ENCODE peak calls at places on chromosomes 2 and 18, in five cellular contexts. V is psoas muscle; T is AG10803; E is activated CD8-positive, alpha-beta T cell treated with anti-CD3 and anti-CD28 coated beads for 36 hours; N is Calu3. K is an unnamed sample.

GRCh38 chr2:118853647-118854367 is 6.4 kb upstream of the EN1 start:
- DNase-seq in V (no peak), T (no peak), E (no peak), N (no peak), K (no peak)

GRCh38 chr2:9238927-9239326 is 32.3 kb downstream of the ASAP2 start:
- DNase-seq in V (no peak), T (peak; percentile 55), E (no peak), N (no peak), K (no peak)

GRCh38 chr2:22737144-22737543 is 647.8 kb upstream of the KLHL29 start:
- DNase-seq in V (no peak), T (no peak), E (no peak), N (no peak), K (no peak)

GRCh38 chr18:23563377-23564043 is 22.8 kb downstream of the NPC1 start:
- DNase-seq in V (no peak), T (peak; percentile 53), E (peak; percentile 55), N (no peak), K (no peak)

GRCh38 chr2:211086049-211086448 is 529.6 kb downstream of the CPS1 start:
- DNase-seq in V (no peak), T (no peak), E (no peak), N (no peak), K (no peak)

GRCh38 chr2:230922951-230923717 is 1.9 kb downstream of the GPR55 start:
- DNase-seq in V (no peak), T (no peak), E (peak; percentile 36), N (no peak), K (no peak)

GRCh38 chr2:23283653-23284052 is 101.3 kb upstream of the KLHL29 start:
- DNase-seq in V (no peak), T (peak; percentile 37), E (no peak), N (no peak), K (no peak)

GRCh38 chr2:70923378-70924015 is 12.2 kb upstream of the ATP6V1B1 start:
- DNase-seq in V (no peak), T (no peak), E (peak; percentile 57), N (no peak), K (no peak)

GRCh38 chr2:100577777-100578176 is 15.0 kb downstream of the PDCL3 start:
- DNase-seq in V (no peak), T (no peak), E (no peak), N (no peak), K (no peak)

GRCh38 chr2:16351541-16351940 is 314.1 kb downstream of the CYRIA start:
- DNase-seq in V (no peak), T (no peak), E (no peak), N (no peak), K (no peak)

GRCh38 chr2:10329880-10330699 is 27.4 kb downstream of the HPCAL1 start:
- DNase-seq in V (no peak), T (peak; percentile 53), E (peak; percentile 39), N (peak; percentile 48), K (no peak)

GRCh38 chr18:57150828-57151227 is 3.9 kb downstream of the BOD1L2 start:
- DNase-seq in V (no peak), T (no peak), E (no peak), N (peak; percentile 28), K (no peak)

GRCh38 chr18:57523171-57523956 is 63.1 kb downstream of the FECH start:
- DNase-seq in V (no peak), T (no peak), E (no peak), N (no peak), K (peak; percentile 22)

GRCh38 chr2:1544478-1545069 is 131.3 kb downstream of the TPO start:
- DNase-seq in V (no peak), T (peak; percentile 56), E (no peak), N (no peak), K (no peak)

DNA sequence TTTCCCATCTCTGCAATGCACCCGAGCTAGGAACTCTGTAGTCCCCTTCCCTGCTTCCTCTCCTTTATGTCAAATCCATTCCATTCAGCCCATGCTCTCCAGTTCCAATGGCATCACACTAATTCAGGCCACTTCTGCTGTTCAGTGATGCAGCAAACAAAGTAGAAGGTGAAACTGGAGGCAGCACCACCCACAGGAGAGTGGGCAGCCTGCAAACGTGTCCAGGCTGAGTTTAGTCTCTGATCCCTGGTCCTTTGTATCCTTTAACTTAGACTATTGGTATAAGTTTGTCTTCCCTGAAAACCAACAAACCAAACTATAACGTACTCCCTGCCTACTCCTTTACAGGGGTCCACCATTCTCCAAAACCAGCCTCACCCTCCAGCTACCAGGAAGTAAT is 14.7 kb upstream of the KCTD1 start:
- DNase-seq in V (no peak), T (no peak), E (no peak), N (no peak), K (no peak)
- TF ChIP-seq CTCF in V (no peak), T (no peak), E (no peak), N (no peak), K (no peak)

GRCh38 chr2:113282747-113283533 is 4.2 kb upstream of the PAX8 start:
- DNase-seq in V (peak; percentile 48), T (peak; percentile 39), E (no peak), N (peak; percentile 96), K (no peak)
- TF ChIP-seq CTCF in V (peak; percentile 15), T (peak; percentile 28), E (no peak), N (peak; percentile 54), K (no peak)

GRCh38 chr18:50218432-50219197 is 23.7 kb upstream of the MYO5B start:
- DNase-seq in V (no peak), T (peak; percentile 13), E (peak; percentile 58), N (peak; percentile 57), K (peak; percentile 44)
- TF ChIP-seq CTCF in V (peak; percentile 20), T (peak; percentile 50), E (peak; percentile 46), N (peak; percentile 64), K (peak; percentile 62)

GRCh38 chr2:134362152-134362653 is 108.3 kb downstream of the MGAT5 start:
- DNase-seq in V (no peak), T (no peak), E (no peak), N (no peak), K (no peak)

GRCh38 chr2:134362751-134363150 is 108.9 kb downstream of the MGAT5 start:
- DNase-seq in V (no peak), T (no peak), E (no peak), N (no peak), K (no peak)

GRCh38 chr2:134359367-134360081 is 105.7 kb downstream of the MGAT5 start:
- DNase-seq in V (no peak), T (no peak), E (no peak), N (peak; percentile 24), K (no peak)

GRCh38 chr2:134360750-134361487 is 107.0 kb downstream of the MGAT5 start:
- DNase-seq in V (no peak), T (no peak), E (no peak), N (no peak), K (no peak)

GRCh38 chr2:134361648-134362047 is 107.8 kb downstream of the MGAT5 start:
- DNase-seq in V (no peak), T (no peak), E (no peak), N (no peak), K (no peak)
- TF ChIP-seq CTCF in V (no peak), T (no peak), E (no peak), N (no peak), K (no peak)

GRCh38 chr2:75710577-75711253 is at the start of gene GCFC2:
- DNase-seq in V (peak; percentile 92), T (peak; percentile 86), E (peak; percentile 87), N (peak; percentile 87), K (peak; percentile 93)
- TF ChIP-seq CTCF in V (peak; percentile 33), T (peak; percentile 33), E (no peak), N (peak; percentile 28), K (peak; percentile 51)

GRCh38 chr18:48540329-48541025 is 1.6 kb downstream of the CTIF start:
- DNase-seq in V (peak; percentile 80), T (peak; percentile 74), E (peak; percentile 56), N (peak; percentile 73), K (peak; percentile 68)
- TF ChIP-seq CTCF in V (peak; percentile 25), T (peak; percentile 25), E (no peak), N (peak; percentile 18), K (peak; percentile 26)

GRCh38 chr2:227127236-227127635 is 36.8 kb downstream of the COL4A4 start:
- DNase-seq in V (no peak), T (no peak), E (no peak), N (no peak), K (no peak)

GRCh38 chr2:227130636-227131035 is 33.4 kb downstream of the COL4A4 start:
- DNase-seq in V (no peak), T (no peak), E (no peak), N (no peak), K (no peak)

GRCh38 chr2:227123697-227124096 is 40.3 kb downstream of the COL4A4 start:
- DNase-seq in V (no peak), T (no peak), E (no peak), N (no peak), K (no peak)

DNA sequence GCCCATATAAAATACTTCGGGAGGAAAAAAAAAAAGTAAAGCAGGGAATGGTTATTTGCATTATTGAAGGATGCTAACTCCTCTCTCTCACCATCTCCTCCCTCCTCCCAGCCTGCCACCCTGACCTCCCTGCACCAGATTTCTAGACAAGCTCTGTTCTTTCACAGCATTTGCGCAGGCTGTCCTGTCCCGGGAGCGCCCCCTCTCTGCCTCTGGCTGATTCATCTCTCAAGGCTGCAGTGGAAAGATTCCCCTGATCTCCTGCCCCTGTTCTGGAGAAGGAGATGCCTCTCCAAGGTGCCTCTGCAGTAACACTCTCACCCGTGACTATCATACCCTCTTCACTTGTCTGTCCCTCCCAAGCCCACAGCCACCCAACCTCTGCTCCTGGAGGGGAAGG is 38.5 kb downstream of the COL4A4 start:
- DNase-seq in V (no peak), T (no peak), E (peak; percentile 5), N (no peak), K (no peak)
- TF ChIP-seq CTCF in V (no peak), T (no peak), E (no peak), N (no peak), K (peak; percentile 16)

DNA sequence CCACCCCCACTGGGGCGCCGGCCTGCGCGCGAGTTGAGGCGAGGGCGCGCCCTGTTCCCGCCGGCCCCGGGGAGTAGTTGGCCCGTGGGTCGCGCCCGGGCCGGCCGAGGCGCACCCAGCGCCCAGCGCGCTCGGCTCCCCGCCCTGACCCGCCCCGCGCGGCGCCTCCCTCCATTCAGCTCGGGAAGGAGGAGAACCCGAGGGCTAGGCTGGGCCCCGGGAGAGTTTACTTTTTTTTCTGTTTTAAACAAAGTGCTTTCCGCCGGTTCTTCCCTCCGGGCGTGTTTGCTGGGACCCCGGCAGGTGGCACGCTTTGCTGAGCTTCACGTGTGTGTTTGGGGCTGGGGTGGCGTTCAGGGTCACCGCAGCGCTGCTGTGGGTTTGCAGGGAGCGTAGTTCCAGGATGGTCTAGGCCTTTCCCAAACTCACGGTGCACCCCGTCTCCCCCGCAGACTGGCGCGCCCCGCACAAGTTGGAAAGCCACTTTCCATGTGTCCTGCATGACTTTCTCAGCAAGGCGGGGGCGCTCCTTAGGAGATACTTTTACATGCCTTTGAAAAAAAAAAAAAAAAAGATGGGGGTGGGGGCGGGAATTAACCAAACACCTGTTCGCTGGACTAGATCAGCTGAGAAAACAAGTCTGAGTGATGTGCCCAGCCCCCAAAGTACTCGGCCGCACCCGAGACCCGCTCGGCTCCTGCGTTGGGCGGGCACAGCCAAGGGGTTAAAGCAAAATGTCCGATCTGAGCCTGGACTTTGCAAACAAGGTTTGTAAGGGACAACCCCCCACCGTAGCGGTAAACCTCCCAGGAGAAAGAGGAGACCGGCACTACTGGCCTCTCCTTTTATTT is 829 bp downstream of the ITGA6 start:
- DNase-seq in V (peak; percentile 26), T (no peak), E (peak; percentile 70), N (peak; percentile 66), K (no peak)
- TF ChIP-seq CTCF in V (no peak), T (no peak), E (no peak), N (peak; percentile 1), K (no peak)